ENCODE peak calls at places on chromosomes 2 and 18, in six cellular contexts. One of them, this sample, is unnamed.

GRCh38 chr2:44718431-44718830 is 223.1 kb upstream of the SIX3 start:
- DNase-seq in GM12891: no peak
- DNase-seq in K562: no peak
- DNase-seq in GM12878: no peak
- DNase-seq in HepG2: no peak
- DNase-seq in H1: no peak
- DNase-seq in this sample: no peak

GRCh38 chr2:191811807-191812602 is 34.9 kb downstream of the CAVIN2 start:
- DNase-seq in GM12891: no peak
- DNase-seq in K562: peak
- DNase-seq in GM12878: no peak
- DNase-seq in HepG2: peak
- DNase-seq in H1: peak
- DNase-seq in this sample: no peak

GRCh38 chr2:170486730-170487129 is 228.4 kb upstream of the SP5 start:
- DNase-seq in GM12891: no peak
- DNase-seq in K562: no peak
- DNase-seq in GM12878: no peak
- DNase-seq in HepG2: no peak
- DNase-seq in H1: peak
- DNase-seq in this sample: no peak

GRCh38 chr2:9199716-9200633 is 6.6 kb upstream of the ASAP2 start:
- DNase-seq in GM12891: no peak
- DNase-seq in K562: no peak
- DNase-seq in GM12878: no peak
- DNase-seq in HepG2: no peak
- DNase-seq in H1: peak
- DNase-seq in this sample: no peak

GRCh38 chr2:79849949-79850348 is 337.1 kb downstream of the CTNNA2 start:
- DNase-seq in GM12891: no peak
- DNase-seq in K562: no peak
- DNase-seq in GM12878: no peak
- DNase-seq in HepG2: no peak
- DNase-seq in H1: no peak
- DNase-seq in this sample: no peak

GRCh38 chr2:85613717-85614515 is 2.0 kb upstream of the C2orf68 start:
- DNase-seq in GM12891: no peak
- DNase-seq in K562: no peak
- DNase-seq in GM12878: no peak
- DNase-seq in HepG2: no peak
- DNase-seq in H1: no peak
- DNase-seq in this sample: no peak

GRCh38 chr18:32276256-32276655 is 86.4 kb downstream of the MEP1B start:
- DNase-seq in GM12891: no peak
- DNase-seq in K562: no peak
- DNase-seq in GM12878: no peak
- DNase-seq in HepG2: no peak
- DNase-seq in H1: no peak
- DNase-seq in this sample: no peak

GRCh38 chr2:39618736-39619135 is 47.0 kb upstream of the TMEM178A start:
- DNase-seq in GM12891: no peak
- DNase-seq in K562: no peak
- DNase-seq in GM12878: no peak
- DNase-seq in HepG2: no peak
- DNase-seq in H1: no peak
- DNase-seq in this sample: no peak

GRCh38 chr2:39837856-39838453 is 58.9 kb upstream of the THUMPD2 start:
- DNase-seq in GM12891: no peak
- DNase-seq in K562: peak
- DNase-seq in GM12878: peak
- DNase-seq in HepG2: peak
- DNase-seq in H1: peak
- DNase-seq in this sample: no peak

GRCh38 chr2:191204443-191204842 is 40.8 kb upstream of the MYO1B start:
- DNase-seq in GM12891: no peak
- DNase-seq in K562: no peak
- DNase-seq in GM12878: no peak
- DNase-seq in HepG2: no peak
- DNase-seq in H1: no peak
- DNase-seq in this sample: no peak

GRCh38 chr2:12607971-12608370 is 108.8 kb upstream of the TRIB2 start:
- DNase-seq in GM12891: no peak
- DNase-seq in K562: no peak
- DNase-seq in GM12878: no peak
- DNase-seq in HepG2: no peak
- DNase-seq in H1: no peak
- DNase-seq in this sample: no peak

GRCh38 chr2:583666-584065 is 93.5 kb downstream of the TMEM18 start:
- DNase-seq in GM12891: no peak
- DNase-seq in K562: peak
- DNase-seq in GM12878: no peak
- DNase-seq in HepG2: no peak
- DNase-seq in H1: no peak
- DNase-seq in this sample: no peak

GRCh38 chr2:17506736-17507616 is 11.3 kb downstream of the RAD51AP2 start:
- DNase-seq in GM12891: no peak
- DNase-seq in K562: peak
- DNase-seq in GM12878: no peak
- DNase-seq in HepG2: no peak
- DNase-seq in H1: no peak
- DNase-seq in this sample: no peak

GRCh38 chr18:12520442-12520992 is 112.8 kb downstream of the PRELID3A start:
- DNase-seq in GM12891: no peak
- DNase-seq in K562: no peak
- DNase-seq in GM12878: no peak
- DNase-seq in HepG2: no peak
- DNase-seq in H1: no peak
- DNase-seq in this sample: no peak

GRCh38 chr2:241595600-241596140 is 37.1 kb downstream of the BOK start:
- DNase-seq in GM12891: no peak
- DNase-seq in K562: no peak
- DNase-seq in GM12878: no peak
- DNase-seq in HepG2: peak
- DNase-seq in H1: no peak
- DNase-seq in this sample: no peak

GRCh38 chr2:240991378-240992263 is 6.8 kb upstream of the SNED1 start:
- DNase-seq in GM12891: no peak
- DNase-seq in K562: peak
- DNase-seq in GM12878: no peak
- DNase-seq in HepG2: peak
- DNase-seq in H1: peak
- DNase-seq in this sample: no peak

GRCh38 chr18:62741118-62741566 is 25.8 kb downstream of the PHLPP1 start:
- DNase-seq in GM12891: no peak
- DNase-seq in K562: peak
- DNase-seq in GM12878: no peak
- DNase-seq in HepG2: peak
- DNase-seq in H1: no peak
- DNase-seq in this sample: no peak

GRCh38 chr2:99602475-99602874 is 112.7 kb upstream of the REV1 start:
- DNase-seq in GM12891: no peak
- DNase-seq in K562: no peak
- DNase-seq in GM12878: no peak
- DNase-seq in HepG2: no peak
- DNase-seq in H1: no peak
- DNase-seq in this sample: no peak

GRCh38 chr2:131519466-131519865 is 8.2 kb upstream of the CCDC74A start:
- DNase-seq in GM12891: no peak
- DNase-seq in K562: no peak
- DNase-seq in GM12878: no peak
- DNase-seq in HepG2: no peak
- DNase-seq in H1: no peak
- DNase-seq in this sample: no peak

GRCh38 chr2:181193550-181193949 is 213.1 kb downstream of the UBE2E3 start:
- DNase-seq in GM12891: no peak
- DNase-seq in K562: no peak
- DNase-seq in GM12878: no peak
- DNase-seq in HepG2: no peak
- DNase-seq in H1: no peak
- DNase-seq in this sample: no peak

GRCh38 chr2:181189932-181190331 is 209.5 kb downstream of the UBE2E3 start:
- DNase-seq in GM12891: no peak
- DNase-seq in K562: no peak
- DNase-seq in GM12878: no peak
- DNase-seq in HepG2: no peak
- DNase-seq in H1: no peak
- DNase-seq in this sample: no peak

GRCh38 chr2:181185948-181186347 is 205.5 kb downstream of the UBE2E3 start:
- DNase-seq in GM12891: no peak
- DNase-seq in K562: no peak
- DNase-seq in GM12878: no peak
- DNase-seq in HepG2: no peak
- DNase-seq in H1: no peak
- DNase-seq in this sample: no peak

GRCh38 chr2:181188605-181189004 is 208.2 kb downstream of the UBE2E3 start:
- DNase-seq in GM12891: no peak
- DNase-seq in K562: no peak
- DNase-seq in GM12878: no peak
- DNase-seq in HepG2: no peak
- DNase-seq in H1: no peak
- DNase-seq in this sample: no peak

GRCh38 chr2:181190711-181191110 is 210.3 kb downstream of the UBE2E3 start:
- DNase-seq in GM12891: no peak
- DNase-seq in K562: no peak
- DNase-seq in GM12878: no peak
- DNase-seq in HepG2: no peak
- DNase-seq in H1: no peak
- DNase-seq in this sample: no peak
- TF ChIP-seq POLR2AphosphoS5 in GM12891: no peak
- TF ChIP-seq POLR2AphosphoS5 in K562: no peak
- TF ChIP-seq POLR2AphosphoS5 in GM12878: no peak
- TF ChIP-seq POLR2AphosphoS5 in HepG2: no peak
- TF ChIP-seq POLR2AphosphoS5 in H1: no peak
- TF ChIP-seq POLR2AphosphoS5 in this sample: no peak

GRCh38 chr18:50424877-50425690 is 50.2 kb downstream of the SKA1 start:
- DNase-seq in GM12891: no peak
- DNase-seq in K562: peak
- DNase-seq in GM12878: no peak
- DNase-seq in HepG2: peak
- DNase-seq in H1: no peak
- DNase-seq in this sample: no peak
- TF ChIP-seq POLR2A in GM12891: no peak
- TF ChIP-seq POLR2A in K562: no peak
- TF ChIP-seq POLR2A in GM12878: no peak
- TF ChIP-seq POLR2A in HepG2: no peak
- TF ChIP-seq POLR2A in H1: no peak
- TF ChIP-seq POLR2A in this sample: no peak

DNA sequence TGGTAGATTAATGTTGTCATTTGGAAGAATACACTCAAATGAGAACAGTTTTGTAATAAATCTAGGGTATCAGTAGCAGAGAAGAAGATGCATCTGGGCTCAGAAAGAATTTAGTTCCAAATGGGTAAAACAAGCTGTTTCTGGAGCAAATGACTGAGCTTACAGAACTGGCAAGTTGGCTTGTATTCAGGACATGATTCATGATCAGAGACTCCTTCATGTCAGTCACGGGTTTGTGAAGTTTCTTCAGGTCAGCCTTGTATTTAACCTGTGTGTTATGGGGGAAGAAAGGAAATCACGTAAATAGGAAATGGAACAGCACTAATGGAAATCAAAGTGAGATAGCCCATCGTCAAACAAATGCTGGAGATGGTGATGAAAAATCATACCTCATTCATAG is 109.1 kb downstream of the RIF1 start:
- DNase-seq in GM12891: no peak
- DNase-seq in K562: no peak
- DNase-seq in GM12878: no peak
- DNase-seq in HepG2: no peak
- DNase-seq in H1: no peak
- DNase-seq in this sample: no peak
- TF ChIP-seq TAF1 in GM12891: no peak
- TF ChIP-seq TAF1 in K562: no peak
- TF ChIP-seq TAF1 in GM12878: no peak
- TF ChIP-seq TAF1 in HepG2: no peak
- TF ChIP-seq TAF1 in H1: no peak
- TF ChIP-seq TAF1 in this sample: no peak

DNA sequence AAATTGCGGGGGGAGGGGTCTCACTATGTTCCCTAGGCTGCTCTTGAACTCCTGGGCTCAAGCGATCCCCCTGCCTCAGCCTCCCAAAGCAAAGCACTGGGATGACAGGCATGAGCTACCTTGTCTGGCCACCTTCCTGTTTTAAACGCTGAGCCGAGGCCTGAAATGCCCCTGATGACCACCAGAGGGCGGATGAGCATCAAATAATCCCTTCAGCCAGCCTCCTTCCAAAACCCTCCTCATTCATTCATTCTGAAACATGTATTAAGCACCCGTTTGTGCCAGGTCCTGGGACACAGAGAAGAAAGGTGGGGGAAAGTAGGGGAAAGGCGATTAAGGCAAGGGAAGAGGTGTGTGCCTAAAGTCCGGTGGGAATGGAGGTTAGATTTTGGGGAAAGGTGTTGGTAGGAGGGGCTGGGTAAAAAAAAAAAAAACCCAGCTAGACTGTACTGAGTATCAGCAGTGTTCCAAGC is 30.7 kb upstream of the PTMA start:
- DNase-seq in GM12891: no peak
- DNase-seq in K562: peak
- DNase-seq in GM12878: no peak
- DNase-seq in HepG2: peak
- DNase-seq in H1: peak
- DNase-seq in this sample: peak
- TF ChIP-seq POLR2AphosphoS5 in GM12891: no peak
- TF ChIP-seq POLR2AphosphoS5 in K562: no peak
- TF ChIP-seq POLR2AphosphoS5 in GM12878: no peak
- TF ChIP-seq POLR2AphosphoS5 in HepG2: no peak
- TF ChIP-seq POLR2AphosphoS5 in H1: no peak
- TF ChIP-seq POLR2AphosphoS5 in this sample: no peak

GRCh38 chr2:118091140-118091478 is 2.8 kb downstream of the INSIG2 start:
- DNase-seq in GM12891: no peak
- DNase-seq in K562: no peak
- DNase-seq in GM12878: no peak
- DNase-seq in HepG2: peak
- DNase-seq in H1: no peak
- DNase-seq in this sample: no peak

GRCh38 chr2:118086024-118086633 is 2.1 kb upstream of the INSIG2 start:
- DNase-seq in GM12891: no peak
- DNase-seq in K562: no peak
- DNase-seq in GM12878: no peak
- DNase-seq in HepG2: peak
- DNase-seq in H1: no peak
- DNase-seq in this sample: no peak

GRCh38 chr2:118089015-118089800 is 937 bp downstream of the INSIG2 start:
- DNase-seq in GM12891: no peak
- DNase-seq in K562: peak
- DNase-seq in GM12878: no peak
- DNase-seq in HepG2: peak
- DNase-seq in H1: no peak
- DNase-seq in this sample: peak

GRCh38 chr2:118090387-118091139 is 2.3 kb downstream of the INSIG2 start:
- DNase-seq in GM12891: no peak
- DNase-seq in K562: no peak
- DNase-seq in GM12878: no peak
- DNase-seq in HepG2: peak
- DNase-seq in H1: no peak
- DNase-seq in this sample: no peak

GRCh38 chr2:118088051-118089014 is at the start of gene INSIG2:
- DNase-seq in GM12891: peak
- DNase-seq in K562: peak
- DNase-seq in GM12878: peak
- DNase-seq in HepG2: peak
- DNase-seq in H1: peak
- DNase-seq in this sample: peak
- TF ChIP-seq POLR2A in GM12891: peak
- TF ChIP-seq POLR2A in K562: peak
- TF ChIP-seq POLR2A in GM12878: peak
- TF ChIP-seq POLR2A in HepG2: peak
- TF ChIP-seq POLR2A in H1: no peak
- TF ChIP-seq POLR2A in this sample: peak